ENCODE peak calls at places on chromosomes 11 and 22, in five cellular contexts. M is mesenchymal stem cell, P is H9, I is IMR-90, U is mesendoderm. K is an unnamed sample.

GRCh38 chr22:37485006-37485713 is 1.0 kb downstream of the MFNG start:
- DNase-seq in M (no peak), P (no peak), I (no peak), U (no peak), K (no peak)

GRCh38 chr11:111459506-111460270 is 52.5 kb downstream of the BTG4 start:
- DNase-seq in M (no peak), P (no peak), I (no peak), U (peak; percentile 52), K (no peak)

GRCh38 chr22:19109198-19110063 is 12.8 kb downstream of the DGCR2 start:
- DNase-seq in M (peak; percentile 74), P (no peak), I (peak; percentile 64), U (no peak), K (no peak)

GRCh38 chr11:112025682-112026081 is 474 bp downstream of the DLAT start:
- DNase-seq in M (peak; percentile 62), P (no peak), I (peak; percentile 23), U (peak; percentile 41), K (no peak)

GRCh38 chr11:19389787-19390303 is 149.1 kb upstream of the E2F8 start:
- DNase-seq in M (peak; percentile 65), P (no peak), I (peak; percentile 27), U (no peak), K (no peak)

GRCh38 chr11:123103326-123103980 is 41.5 kb upstream of the HSPA8 start:
- DNase-seq in M (peak; percentile 77), P (no peak), I (peak; percentile 75), U (peak; percentile 78), K (peak; percentile 41)

GRCh38 chr11:66835762-66836405 is 7.4 kb upstream of the RCE1 start:
- DNase-seq in M (peak; percentile 51), P (no peak), I (peak; percentile 65), U (no peak), K (no peak)

GRCh38 chr11:76811259-76811658 is 28.1 kb downstream of the TSKU start:
- DNase-seq in M (no peak), P (no peak), I (no peak), U (no peak), K (no peak)

GRCh38 chr11:112012877-112013276 is 12.3 kb upstream of the DLAT start:
- DNase-seq in M (peak; percentile 72), P (no peak), I (peak; percentile 52), U (peak; percentile 6), K (no peak)

GRCh38 chr11:2931416-2931746 is 2.2 kb upstream of the PHLDA2 start:
- DNase-seq in M (no peak), P (no peak), I (no peak), U (no peak), K (no peak)

GRCh38 chr22:41910599-41911291 is 4.1 kb downstream of the SHISA8 start:
- DNase-seq in M (no peak), P (no peak), I (no peak), U (no peak), K (no peak)

GRCh38 chr11:13760115-13760514 is 91.6 kb downstream of the FAR1 start:
- DNase-seq in M (no peak), P (no peak), I (peak; percentile 6), U (no peak), K (no peak)

GRCh38 chr11:126102436-126102894 is 39.8 kb upstream of the CDON start:
- DNase-seq in M (peak; percentile 45), P (no peak), I (peak; percentile 31), U (no peak), K (no peak)

GRCh38 chr11:126103150-126103549 is 40.5 kb upstream of the CDON start:
- DNase-seq in M (no peak), P (no peak), I (no peak), U (no peak), K (no peak)

GRCh38 chr11:126100681-126101080 is 38.0 kb upstream of the CDON start:
- DNase-seq in M (no peak), P (no peak), I (no peak), U (no peak), K (no peak)

GRCh38 chr11:126101930-126102283 is 39.2 kb upstream of the CDON start:
- DNase-seq in M (no peak), P (no peak), I (no peak), U (no peak), K (no peak)

GRCh38 chr11:126101241-126101929 is 38.7 kb upstream of the CDON start:
- DNase-seq in M (no peak), P (no peak), I (no peak), U (no peak), K (no peak)
- H2BK15ac ChIP-seq in M (no peak overlapping the region), P (no peak overlapping the region), I (no peak overlapping the region), U (no peak overlapping the region), K (peak overlapping the region; percentile 41)

GRCh38 chr11:119101759-119102423 is at the start of gene DPAGT1:
- DNase-seq in M (peak; percentile 98), P (peak; percentile 97), I (peak; percentile 97), U (peak; percentile 100), K (peak; percentile 92)
- H3K18ac ChIP-seq in M (peak within 1 kb of the TSS; percentile 50), P (peak within 1 kb of the TSS; percentile 97), I (peak within 1 kb of the TSS; percentile 90), U (peak within 1 kb of the TSS; percentile 83), K (peak within 1 kb of the TSS; percentile 71)

DNA sequence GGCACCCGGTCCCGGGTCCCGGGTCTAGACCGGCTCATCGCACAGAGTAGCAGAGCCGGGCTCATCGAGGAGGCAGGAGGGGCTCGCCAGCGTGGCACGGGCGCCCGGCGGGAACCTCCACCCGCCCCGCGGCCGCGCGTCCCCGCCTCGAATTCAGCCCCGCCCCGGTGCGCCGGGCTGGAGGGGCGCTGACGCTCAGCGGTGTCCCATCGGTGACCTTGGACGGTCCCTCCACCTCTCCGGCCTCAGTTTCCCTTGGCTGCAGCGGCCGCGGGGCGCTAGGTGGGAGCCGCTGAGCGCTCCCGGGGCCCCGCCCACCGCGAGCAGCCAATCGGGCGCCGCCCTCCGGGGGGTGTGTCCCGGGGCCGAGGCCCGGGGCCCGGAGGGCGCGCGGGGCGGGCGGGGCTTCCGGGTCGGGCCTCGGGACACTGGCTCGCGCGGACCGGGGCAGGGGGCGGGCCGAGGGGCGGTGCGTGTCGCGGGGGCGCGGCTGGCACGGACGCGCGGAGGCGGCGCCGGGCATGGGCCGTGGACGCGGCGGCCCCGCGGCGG is at the start of gene PPARA:
- DNase-seq in M (peak; percentile 74), P (peak; percentile 63), I (peak; percentile 60), U (peak; percentile 38), K (peak; percentile 56)
- H3K4ac ChIP-seq in M (peak within 1 kb of the TSS; percentile 40), P (no peak within 1 kb of the TSS), I (peak within 1 kb of the TSS; percentile 67), U (no peak within 1 kb of the TSS), K (no peak within 1 kb of the TSS)

GRCh38 chr22:30325065-30325720 is 1.5 kb downstream of the TBC1D10A start:
- DNase-seq in M (peak; percentile 98), P (no peak), I (peak; percentile 90), U (peak; percentile 32), K (no peak)
- H2BK15ac ChIP-seq in M (peak overlapping the region; percentile 68), P (no peak overlapping the region), I (no peak overlapping the region), U (no peak overlapping the region), K (no peak overlapping the region)